ENCODE peak calls at places on chromosomes 12 and 14, in five cellular contexts. I, V, L, C and A are unnamed samples.

GRCh38 chr12:57899010-57899662 is 42.2 kb upstream of the ATP23 start:
- DNase-seq in L (no peak), I (peak; percentile 69), C (peak; percentile 77), V (peak; percentile 86), A (no peak)

GRCh38 chr12:92810370-92810769 is 107.6 kb downstream of the PLEKHG7 start:
- DNase-seq in C (no peak), I (no peak), V (no peak), L (no peak), A (no peak)

GRCh38 chr14:61872452-61872851 is 110.2 kb downstream of the SNAPC1 start:
- DNase-seq in I (no peak), V (no peak), L (no peak), C (no peak), A (no peak)

GRCh38 chr12:52015393-52016081 is 8.8 kb downstream of the TAMALIN start:
- DNase-seq in I (no peak), C (no peak), V (no peak), L (no peak), A (no peak)

GRCh38 chr12:96121271-96121711 is 72.9 kb upstream of the ELK3 start:
- DNase-seq in C (no peak), L (no peak), V (no peak), I (no peak), A (no peak)

GRCh38 chr14:59032821-59033220 is 155.6 kb upstream of the DAAM1 start:
- DNase-seq in I (no peak), L (no peak), V (no peak), C (no peak), A (no peak)

GRCh38 chr12:58814036-58814435 is 106.3 kb downstream of the LRIG3 start:
- DNase-seq in C (no peak), L (no peak), V (no peak), I (no peak), A (no peak)

GRCh38 chr12:110371408-110372055 is 32.0 kb downstream of the ANAPC7 start:
- DNase-seq in I (no peak), L (peak; percentile 88), V (no peak), C (no peak), A (no peak)

GRCh38 chr12:4290011-4290790 is 16.6 kb downstream of the CCND2 start:
- DNase-seq in C (no peak), V (no peak), L (no peak), I (no peak), A (no peak)

GRCh38 chr12:45010051-45010450 is 40.8 kb downstream of the DBX2 start:
- DNase-seq in C (no peak), V (no peak), I (no peak), L (no peak), A (no peak)

GRCh38 chr12:45017916-45018315 is 33.0 kb downstream of the DBX2 start:
- DNase-seq in V (no peak), I (no peak), L (no peak), C (no peak), A (no peak)

DNA sequence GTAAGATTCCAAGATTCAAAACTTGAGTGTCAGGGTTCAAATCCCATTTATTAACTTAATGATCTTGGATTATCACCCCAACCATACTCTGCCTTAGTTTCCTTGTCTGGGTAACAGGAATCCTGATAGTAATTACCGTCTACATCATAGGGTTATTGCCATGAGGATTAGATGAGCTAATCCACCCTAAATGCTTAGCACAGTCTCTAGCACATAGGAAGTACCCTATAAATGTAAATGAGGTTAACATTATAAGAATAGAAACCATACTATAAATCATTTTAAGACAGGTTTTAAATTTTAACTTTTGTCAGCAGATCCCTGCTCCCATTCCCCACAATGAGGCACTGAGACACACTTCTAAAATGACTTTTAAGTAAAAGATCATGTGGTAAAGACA is 36.5 kb downstream of the DBX2 start:
- DNase-seq in V (no peak), I (no peak), C (no peak), L (no peak), A (no peak)
- H3K27ac ChIP-seq in V (no peak overlapping the region), I (no peak overlapping the region), C (no peak overlapping the region), L (no peak overlapping the region), A (no peak overlapping the region)

GRCh38 chr12:122866379-122866778 is 29.5 kb downstream of the VPS37B start:
- DNase-seq in V (peak; percentile 61), L (no peak), I (no peak), C (no peak), A (no peak)
- H3K27ac ChIP-seq in V (no peak overlapping the region), L (no peak overlapping the region), I (no peak overlapping the region), C (no peak overlapping the region), A (peak overlapping the region; percentile 80)

GRCh38 chr12:124817076-124818000 is 46.3 kb downstream of the SCARB1 start:
- DNase-seq in I (no peak), L (no peak), V (no peak), C (no peak), A (no peak)
- H3K27ac ChIP-seq in I (no peak overlapping the region), L (no peak overlapping the region), V (no peak overlapping the region), C (no peak overlapping the region), A (no peak overlapping the region)

GRCh38 chr14:68291820-68292219 is 472.2 kb downstream of the RAD51B start:
- DNase-seq in C (no peak), I (no peak), V (no peak), L (no peak), A (no peak)
- H3K27ac ChIP-seq in C (no peak overlapping the region), I (peak overlapping the region; percentile 74), V (no peak overlapping the region), L (no peak overlapping the region), A (no peak overlapping the region)

GRCh38 chr14:49897414-49897813 is 4.5 kb downstream of the ARF6 start:
- DNase-seq in I (no peak), V (no peak), C (no peak), L (no peak), A (no peak)

GRCh38 chr14:49893309-49894213 is 679 bp downstream of the ARF6 start:
- DNase-seq in I (peak; percentile 45), C (peak; percentile 71), L (peak; percentile 86), V (peak; percentile 84), A (peak; percentile 74)

GRCh38 chr14:49897965-49898364 is 5.1 kb downstream of the ARF6 start:
- DNase-seq in L (no peak), C (no peak), I (no peak), V (no peak), A (no peak)

GRCh38 chr14:49896956-49897355 is 4.1 kb downstream of the ARF6 start:
- DNase-seq in C (no peak), V (no peak), I (no peak), L (no peak), A (no peak)

DNA sequence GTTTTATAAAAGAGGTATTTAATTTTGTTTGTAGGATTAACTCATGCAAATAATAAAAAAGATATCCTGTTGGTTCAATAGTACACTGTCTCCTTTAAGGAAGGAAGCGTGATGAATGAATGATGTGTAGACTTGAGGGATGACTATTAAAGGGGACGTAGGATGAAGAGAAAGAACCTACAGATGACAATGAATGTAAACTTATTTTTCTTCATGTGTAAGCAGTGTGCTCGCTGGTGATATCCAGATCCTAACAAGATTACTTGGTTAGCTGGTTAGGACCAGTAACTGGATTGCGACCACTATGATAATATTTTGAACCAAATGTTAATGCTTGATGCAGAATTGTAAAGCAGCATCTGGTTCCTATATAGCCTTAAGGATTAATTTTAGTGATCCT is 2.6 kb downstream of the ARF6 start:
- DNase-seq in C (no peak), V (no peak), I (no peak), L (no peak), A (no peak)
- H3K27ac ChIP-seq in C (no peak overlapping the region), V (peak overlapping the region; percentile 16), I (no peak overlapping the region), L (peak overlapping the region; percentile 100), A (peak overlapping the region; percentile 88)